ENCODE peak calls at places on chromosome 14, in eight cellular contexts. B, D, K, I, M, X, Y and S are unnamed samples.

GRCh38 chr14:38208825-38209562 is 1.3 kb downstream of the SSTR1 start:
- DNase-seq in B (no peak), D (no peak), K (no peak), I (peak; percentile 82), M (peak; percentile 82), X (peak; percentile 53), Y (peak; percentile 24), S (peak; percentile 25)

GRCh38 chr14:100147181-100147631 is 12.2 kb downstream of the DEGS2 start:
- DNase-seq in B (no peak), D (no peak), K (no peak), I (no peak), M (no peak), X (no peak), Y (no peak), S (peak; percentile 33)

GRCh38 chr14:39873793-39874192 is 441.6 kb upstream of the FBXO33 start:
- DNase-seq in B (no peak), D (no peak), K (no peak), I (no peak), M (no peak), X (no peak), Y (no peak), S (no peak)

GRCh38 chr14:61472025-61472672 is 150.8 kb downstream of the PRKCH start:
- DNase-seq in B (no peak), D (peak; percentile 98), K (no peak), I (no peak), M (no peak), X (no peak), Y (peak; percentile 45), S (peak; percentile 55)

GRCh38 chr14:30874999-30875787 is 834 bp downstream of the COCH start:
- DNase-seq in B (no peak), D (no peak), K (no peak), I (peak; percentile 14), M (peak; percentile 73), X (peak; percentile 52), Y (peak; percentile 17), S (peak; percentile 29)

GRCh38 chr14:104114421-104115130 is 23.8 kb upstream of the KIF26A start:
- DNase-seq in B (no peak), D (no peak), K (no peak), I (no peak), M (peak; percentile 56), X (peak; percentile 30), Y (peak; percentile 8), S (no peak)

GRCh38 chr14:36976571-36977023 is 195.8 kb downstream of the SLC25A21 start:
- DNase-seq in B (no peak), D (peak; percentile 25), K (no peak), I (no peak), M (no peak), X (no peak), Y (no peak), S (no peak)

GRCh38 chr14:90416649-90417237 is 19.9 kb downstream of the CALM1 start:
- DNase-seq in B (no peak), D (no peak), K (no peak), I (no peak), M (no peak), X (no peak), Y (no peak), S (peak; percentile 21)

GRCh38 chr14:97442363-97442762 is 645.2 kb downstream of the VRK1 start:
- DNase-seq in B (no peak), D (no peak), K (no peak), I (no peak), M (no peak), X (no peak), Y (no peak), S (no peak)

GRCh38 chr14:99330316-99331240 is 58.6 kb upstream of the BCL11B start:
- DNase-seq in B (no peak), D (no peak), K (no peak), I (no peak), M (peak; percentile 28), X (no peak), Y (no peak), S (no peak)

GRCh38 chr14:80504781-80505180 is 293.5 kb upstream of the DIO2 start:
- DNase-seq in B (no peak), D (no peak), K (no peak), I (no peak), M (no peak), X (no peak), Y (no peak), S (no peak)

GRCh38 chr14:96135285-96135684 is 69.4 kb upstream of the BDKRB2 start:
- DNase-seq in B (no peak), D (no peak), K (no peak), I (no peak), M (no peak), X (no peak), Y (no peak), S (no peak)

GRCh38 chr14:32896979-32897723 is 41.5 kb upstream of the NPAS3 start:
- DNase-seq in B (no peak), D (peak; percentile 4), K (no peak), I (no peak), M (no peak), X (no peak), Y (no peak), S (no peak)

GRCh38 chr14:35898217-35898775 is 72.2 kb downstream of the BRMS1L start:
- DNase-seq in B (no peak), D (no peak), K (no peak), I (no peak), M (no peak), X (no peak), Y (no peak), S (peak; percentile 29)

GRCh38 chr14:24240110-24240918 is 2.1 kb downstream of the TINF2 start:
- DNase-seq in B (no peak), D (no peak), K (no peak), I (no peak), M (no peak), X (no peak), Y (no peak), S (no peak)